ENCODE peak calls at places on chromosomes 16 and 17, in eight cellular contexts. I is lung microvascular endothelial cell; N is stimulated activated CD8-positive, alpha-beta memory T cell treated with anti-CD3 and anti-CD28 coated beads, Interleukin-7, amount 100 ng/mL, for 4 hours; D is transverse colon; K is H9; Y is cardiac fibroblast; Z is naive thymus-derived CD8-positive, alpha-beta T cell; B is lung. L is an unnamed sample.

GRCh38 chr17:63029520-63029919 is 63.5 kb downstream of the TANC2 start:
- DNase-seq in N (no peak), K (no peak), Z (no peak), Y (peak), I (peak), B (no peak), D (no peak), L (no peak)

GRCh38 chr17:19381361-19381740 is 3.1 kb downstream of the MAPK7 start:
- DNase-seq in N (no peak), Z (no peak), I (no peak), K (no peak), B (no peak), Y (no peak), D (no peak), L (no peak)

GRCh38 chr16:68700120-68700519 is 37.0 kb upstream of the CDH1 start:
- DNase-seq in B (no peak), Z (no peak), I (peak), Y (peak), K (no peak), N (no peak), D (no peak), L (no peak)

GRCh38 chr17:19508327-19508867 is 25.3 kb upstream of the SLC47A1 start:
- DNase-seq in D (peak), N (peak), Y (no peak), K (peak), I (no peak), Z (peak), B (peak), L (no peak)

GRCh38 chr17:30388321-30389179 is 9.8 kb downstream of the CPD start:
- DNase-seq in Y (no peak), D (no peak), Z (no peak), I (no peak), B (no peak), K (peak), N (no peak), L (no peak)

GRCh38 chr16:50653056-50653455 is 28.1 kb downstream of the SNX20 start:
- DNase-seq in B (no peak), D (no peak), I (no peak), N (no peak), Z (no peak), K (no peak), Y (no peak), L (no peak)

GRCh38 chr17:8275421-8276290 is 12.8 kb upstream of the RANGRF start:
- DNase-seq in I (no peak), N (no peak), B (no peak), Y (no peak), D (no peak), K (no peak), Z (no peak), L (no peak)

GRCh38 chr17:28112199-28112995 is 69.9 kb downstream of the NLK start:
- DNase-seq in B (no peak), K (no peak), D (peak), Y (peak), I (peak), Z (no peak), N (no peak), L (no peak)

GRCh38 chr17:17130077-17130844 is 75.9 kb downstream of the PLD6 start:
- DNase-seq in D (no peak), I (no peak), K (no peak), N (no peak), Z (no peak), Y (no peak), B (no peak), L (no peak)

GRCh38 chr16:19843371-19843770 is 41.3 kb downstream of the GPRC5B start:
- DNase-seq in K (no peak), I (no peak), Z (no peak), N (no peak), Y (no peak), B (no peak), D (no peak), L (no peak)

GRCh38 chr16:46743232-46743719 is 4.9 kb downstream of the MYLK3 start:
- DNase-seq in B (no peak), I (peak), Z (no peak), Y (peak), D (no peak), N (no peak), K (peak), L (no peak)

GRCh38 chr17:81097134-81097942 is 62.4 kb downstream of the BAIAP2 start:
- DNase-seq in D (peak), K (peak), Y (peak), Z (peak), N (peak), B (peak), I (peak), L (no peak)

GRCh38 chr16:27642753-27643152 is 92.8 kb downstream of the KATNIP start:
- DNase-seq in I (peak), N (no peak), Y (peak), Z (no peak), K (peak), D (no peak), B (no peak), L (no peak)

GRCh38 chr16:11609474-11610120 is 22.9 kb upstream of the LITAF start:
- DNase-seq in D (no peak), N (no peak), Z (no peak), B (no peak), Y (no peak), I (no peak), K (no peak), L (no peak)

GRCh38 chr17:41687828-41688640 is 651 bp upstream of the EIF1 start:
- DNase-seq in B (peak), I (peak), Z (peak), Y (no peak), K (no peak), N (peak), D (peak), L (peak)

GRCh38 chr17:9367186-9367585 is 208.4 kb downstream of the STX8 start:
- DNase-seq in K (no peak), D (no peak), I (peak), B (no peak), N (no peak), Y (no peak), Z (no peak), L (no peak)